ENCODE peak calls at places on chromosomes 7 and 10, in ten cellular contexts. J is transverse colon; S is CD4-positive, alpha-beta memory T cell; R is HL-60; D is caudate nucleus; B is upper lobe of right lung; Z is cardiac muscle cell; M is psoas muscle; I is hepatocyte; Q is esophagus squamous epithelium. F is an unnamed sample.

GRCh38 chr7:71470948-71471347 is 339.0 kb downstream of the GALNT17 start:
- DNase-seq in M (no peak), B (no peak), R (no peak), S (no peak), J (no peak), I (no peak), Q (no peak), D (no peak), Z (no peak), F (no peak)

GRCh38 chr7:148814938-148815559 is 69.0 kb downstream of the EZH2 start:
- DNase-seq in Z (no peak), R (no peak), Q (no peak), B (no peak), I (no peak), S (no peak), J (no peak), D (no peak), M (no peak), F (no peak)

GRCh38 chr7:4574851-4575250 is 107.2 kb upstream of the FOXK1 start:
- DNase-seq in B (no peak), I (no peak), D (no peak), Z (no peak), J (no peak), M (no peak), S (no peak), R (no peak), Q (no peak), F (no peak)

GRCh38 chr10:79053081-79053434 is 15.7 kb upstream of the ZMIZ1 start:
- DNase-seq in B (no peak), Q (no peak), D (no peak), Z (no peak), S (no peak), I (no peak), R (no peak), J (no peak), M (no peak), F (no peak)

GRCh38 chr10:15163261-15163864 is 5.1 kb downstream of the NMT2 start:
- DNase-seq in R (peak), I (no peak), Z (no peak), J (no peak), M (no peak), D (no peak), B (no peak), S (no peak), Q (no peak), F (no peak)

GRCh38 chr7:138303230-138304070 is 156.6 kb upstream of the TRIM24 start:
- DNase-seq in S (no peak), I (no peak), D (no peak), M (no peak), Z (no peak), Q (no peak), B (no peak), R (peak), J (no peak), F (no peak)

GRCh38 chr10:74775099-74775498 is 51.3 kb upstream of the KAT6B start:
- DNase-seq in D (no peak), Z (no peak), S (no peak), R (no peak), I (no peak), B (no peak), J (no peak), Q (no peak), M (no peak), F (no peak)

GRCh38 chr10:19930936-19931859 is 115.0 kb downstream of the PLXDC2 start:
- DNase-seq in Z (no peak), D (no peak), M (peak), R (no peak), Q (no peak), S (no peak), J (peak), B (no peak), I (peak), F (no peak)

GRCh38 chr7:129334473-129334872 is 99.8 kb upstream of the STRIP2 start:
- DNase-seq in M (no peak), B (no peak), J (no peak), I (no peak), D (no peak), Z (no peak), S (no peak), Q (no peak), R (no peak), F (no peak)

GRCh38 chr7:3559178-3559765 is 258.2 kb downstream of the SDK1 start:
- DNase-seq in D (no peak), Z (no peak), B (no peak), S (no peak), R (no peak), M (no peak), I (peak), Q (no peak), J (no peak), F (no peak)

GRCh38 chr10:33139191-33139646 is 181.2 kb upstream of the ITGB1 start:
- DNase-seq in J (no peak), S (peak), I (no peak), D (no peak), R (no peak), B (no peak), M (no peak), Q (no peak), Z (no peak), F (no peak)

GRCh38 chr7:134441264-134441663 is 17.6 kb downstream of the AKR1B1 start:
- DNase-seq in B (no peak), J (no peak), M (no peak), R (no peak), Z (no peak), S (no peak), Q (no peak), D (no peak), I (no peak), F (no peak)

GRCh38 chr7:55591282-55591931 is 19.1 kb upstream of the VOPP1 start:
- DNase-seq in M (no peak), S (no peak), Q (no peak), R (no peak), I (no peak), Z (no peak), J (no peak), B (no peak), D (no peak), F (peak)

GRCh38 chr10:103921750-103922195 is 3.8 kb upstream of the STN1 start:
- DNase-seq in D (no peak), M (no peak), I (peak), B (no peak), Z (peak), J (peak), R (peak), Q (no peak), S (peak), F (no peak)

GRCh38 chr7:23336799-23337283 is 37.7 kb downstream of the MALSU1 start:
- DNase-seq in R (no peak), M (no peak), S (no peak), B (no peak), Z (no peak), J (no peak), Q (no peak), I (no peak), D (no peak), F (no peak)

GRCh38 chr10:32348297-32349198 is 1.6 kb upstream of the EPC1 start:
- DNase-seq in Q (no peak), R (no peak), M (no peak), B (no peak), J (no peak), D (no peak), S (no peak), I (no peak), Z (no peak), F (no peak)

GRCh38 chr10:62386401-62387320 is 12.5 kb downstream of the ZNF365 start:
- DNase-seq in M (no peak), D (no peak), B (no peak), Q (no peak), S (no peak), I (no peak), Z (no peak), R (no peak), J (no peak), F (no peak)

GRCh38 chr10:58963101-58963534 is 213.3 kb upstream of the PHYHIPL start:
- DNase-seq in Q (no peak), J (no peak), Z (peak), I (peak), S (no peak), D (peak), M (no peak), B (no peak), R (no peak), F (no peak)

GRCh38 chr10:4647138-4647785 is 178.7 kb upstream of the AKR1E2 start:
- DNase-seq in R (no peak), M (no peak), I (no peak), J (no peak), Q (no peak), B (no peak), S (no peak), D (no peak), Z (no peak), F (no peak)

GRCh38 chr7:133207687-133208086 is 45.2 kb upstream of the EXOC4 start:
- DNase-seq in R (peak), B (no peak), Q (no peak), S (no peak), I (peak), J (no peak), Z (no peak), M (no peak), D (no peak), F (no peak)

GRCh38 chr7:74306737-74307469 is 17.7 kb downstream of the CLIP2 start:
- DNase-seq in Z (no peak), Q (no peak), J (peak), R (no peak), M (peak), S (no peak), I (no peak), D (peak), B (no peak), F (peak)

GRCh38 chr10:19107406-19107805 is 58.8 kb downstream of the MALRD1 start:
- DNase-seq in I (no peak), M (no peak), J (no peak), D (no peak), B (no peak), R (no peak), S (no peak), Q (no peak), Z (no peak), F (no peak)

GRCh38 chr7:132254455-132254854 is 321.8 kb downstream of the PLXNA4 start:
- DNase-seq in M (no peak), S (no peak), Z (no peak), B (no peak), J (no peak), Q (no peak), R (no peak), D (no peak), I (no peak), F (no peak)

GRCh38 chr7:74138334-74138867 is 35.8 kb upstream of the EIF4H start:
- DNase-seq in B (no peak), Q (no peak), S (peak), M (no peak), I (no peak), R (no peak), Z (no peak), D (no peak), J (no peak), F (no peak)

GRCh38 chr7:151244156-151244870 is 4.2 kb downstream of the SMARCD3 start:
- DNase-seq in M (no peak), D (no peak), J (peak), Z (peak), R (peak), I (peak), S (peak), B (no peak), Q (no peak), F (no peak)

DNA sequence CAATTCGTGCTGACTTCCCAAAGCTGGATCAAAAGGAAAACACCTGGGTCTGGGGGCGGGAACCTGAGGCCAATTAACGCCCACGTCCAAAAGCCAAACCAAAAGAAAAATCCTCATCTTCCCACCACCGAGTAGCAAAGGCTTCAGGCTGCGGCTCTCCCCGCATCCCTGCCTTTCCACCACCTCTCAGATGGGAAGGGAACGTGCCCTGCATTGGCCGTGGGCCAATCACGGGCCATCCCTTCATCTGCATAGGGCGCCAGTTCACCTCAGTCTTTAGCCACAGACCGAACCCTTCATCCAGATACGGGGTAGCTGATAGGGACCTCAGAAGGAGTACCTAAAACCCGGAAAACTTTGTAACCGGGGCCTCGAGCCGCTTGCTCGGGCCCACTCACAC is 602 bp downstream of the PRPF18 start:
- DNase-seq in M (peak), S (no peak), I (peak), Q (no peak), J (peak), D (no peak), B (no peak), R (no peak), Z (peak), F (no peak)
- H3K27ac ChIP-seq in M (peak), S (peak), I (no peak), Q (peak), J (peak), D (no peak), B (peak), R (peak), Z (no peak), F (no peak)

DNA sequence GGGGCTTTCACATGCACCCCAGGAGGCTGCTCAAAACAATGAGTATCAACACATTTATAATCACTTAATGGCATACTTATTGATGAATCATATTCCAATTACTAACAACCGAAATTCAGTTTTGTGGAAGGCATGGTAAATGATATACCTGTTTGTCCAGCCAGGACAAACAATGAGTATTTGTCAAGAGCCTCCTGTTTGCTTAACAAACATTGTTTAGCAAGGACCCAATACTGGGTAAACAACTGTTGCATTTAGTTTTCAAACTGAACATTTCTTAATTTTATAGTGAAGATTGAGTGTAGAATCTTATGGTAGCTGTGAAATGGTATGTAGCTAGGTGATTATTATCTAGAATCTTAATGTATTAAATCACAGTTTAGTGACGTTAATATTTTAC is 473.7 kb downstream of the ATRNL1 start:
- DNase-seq in B (no peak), J (no peak), Q (no peak), D (no peak), R (no peak), I (no peak), S (no peak), M (no peak), Z (no peak), F (no peak)
- H3K27ac ChIP-seq in B (no peak), J (no peak), Q (no peak), D (no peak), R (no peak), I (no peak), S (no peak), M (no peak), Z (no peak), F (no peak)

DNA sequence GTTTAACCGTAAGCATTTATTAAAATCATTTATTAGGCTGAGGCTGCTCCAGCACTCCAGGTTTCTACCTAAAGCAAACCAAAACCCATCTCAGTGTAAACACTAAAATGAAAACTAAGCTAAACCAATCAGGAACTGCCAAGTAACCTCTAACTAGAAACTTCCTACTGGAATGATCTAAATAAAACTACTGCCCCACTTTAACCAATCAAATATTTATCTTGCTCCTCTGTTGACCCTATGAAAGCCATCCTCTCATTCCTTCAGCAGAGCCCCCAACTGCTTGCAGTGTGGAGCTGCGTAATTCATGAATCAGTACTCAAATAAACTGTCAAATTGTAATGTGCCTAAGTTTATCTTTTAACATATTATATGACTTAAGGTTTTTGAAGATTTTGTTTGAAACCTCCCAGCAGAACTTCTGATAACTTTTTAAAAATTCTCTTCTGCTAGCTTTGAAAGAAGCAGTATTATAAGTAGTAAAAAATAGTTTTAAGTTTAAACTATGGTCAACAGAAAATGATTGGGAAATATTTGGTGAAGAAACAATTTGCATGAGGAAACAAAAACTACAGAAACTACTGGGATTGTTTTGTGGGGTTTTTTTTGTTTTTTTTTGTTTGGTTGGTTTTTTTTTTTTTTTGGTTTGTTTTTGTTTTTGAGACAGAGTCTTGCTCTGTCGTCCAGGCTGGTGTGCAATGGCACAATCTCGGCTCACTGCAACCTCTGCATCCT is 47.4 kb downstream of the GPR37 start:
- DNase-seq in M (no peak), Z (no peak), D (no peak), Q (no peak), B (no peak), J (no peak), R (no peak), I (no peak), S (no peak), F (no peak)
- H3K27ac ChIP-seq in M (no peak), Z (no peak), D (peak), Q (no peak), B (no peak), J (no peak), R (no peak), I (no peak), S (no peak), F (no peak)

GRCh38 chr7:36048902-36049240 is 104.2 kb upstream of the EEPD1 start:
- DNase-seq in Q (no peak), M (no peak), B (no peak), R (no peak), S (no peak), J (no peak), I (no peak), Z (no peak), D (no peak), F (no peak)
- H3K27ac ChIP-seq in Q (no peak), M (peak), B (no peak), R (no peak), S (no peak), J (no peak), I (no peak), Z (no peak), D (no peak), F (no peak)

GRCh38 chr10:8056378-8056777 is 1.9 kb downstream of the GATA3 start:
- DNase-seq in Q (no peak), M (no peak), B (no peak), R (no peak), D (no peak), Z (no peak), J (no peak), I (no peak), S (no peak), F (no peak)

GRCh38 chr10:8055420-8056349 is 1.2 kb downstream of the GATA3 start:
- DNase-seq in Z (no peak), D (no peak), Q (no peak), I (peak), B (no peak), R (no peak), J (no peak), S (peak), M (no peak), F (no peak)

GRCh38 chr10:8058274-8059111 is 4.0 kb downstream of the GATA3 start:
- DNase-seq in S (no peak), Z (no peak), D (no peak), I (no peak), M (no peak), J (no peak), R (no peak), Q (no peak), B (no peak), F (no peak)

GRCh38 chr10:8057636-8058273 is 3.3 kb downstream of the GATA3 start:
- DNase-seq in D (no peak), Z (peak), I (peak), M (no peak), J (no peak), S (no peak), Q (no peak), R (no peak), B (no peak), F (no peak)

GRCh38 chr10:8056891-8057331 is 2.4 kb downstream of the GATA3 start:
- DNase-seq in D (no peak), Z (no peak), S (peak), R (no peak), J (no peak), I (no peak), B (no peak), M (no peak), Q (no peak), F (no peak)
- H3K27ac ChIP-seq in D (no peak), Z (no peak), S (peak), R (no peak), J (peak), I (peak), B (peak), M (peak), Q (no peak), F (peak)

GRCh38 chr7:143384741-143385631 is 3.8 kb downstream of the ZYX start:
- DNase-seq in Z (no peak), S (no peak), J (no peak), D (no peak), B (peak), M (no peak), Q (no peak), I (no peak), R (peak), F (peak)
- H3K27ac ChIP-seq in Z (no peak), S (no peak), J (peak), D (no peak), B (peak), M (peak), Q (peak), I (no peak), R (peak), F (peak)

GRCh38 chr10:44199267-44199666 is 185.6 kb downstream of the CXCL12 start:
- DNase-seq in I (no peak), R (no peak), D (no peak), S (no peak), B (no peak), M (no peak), J (no peak), Q (no peak), Z (no peak), F (no peak)
- H3K27ac ChIP-seq in I (no peak), R (no peak), D (no peak), S (no peak), B (no peak), M (peak), J (no peak), Q (no peak), Z (no peak), F (no peak)

GRCh38 chr10:133277277-133277992 is 767 bp upstream of the ADAM8 start:
- DNase-seq in J (no peak), S (no peak), Q (no peak), M (no peak), D (no peak), Z (no peak), I (no peak), R (no peak), B (no peak), F (peak)
- H3K27ac ChIP-seq in J (peak), S (peak), Q (no peak), M (no peak), D (no peak), Z (peak), I (peak), R (peak), B (peak), F (peak)

DNA sequence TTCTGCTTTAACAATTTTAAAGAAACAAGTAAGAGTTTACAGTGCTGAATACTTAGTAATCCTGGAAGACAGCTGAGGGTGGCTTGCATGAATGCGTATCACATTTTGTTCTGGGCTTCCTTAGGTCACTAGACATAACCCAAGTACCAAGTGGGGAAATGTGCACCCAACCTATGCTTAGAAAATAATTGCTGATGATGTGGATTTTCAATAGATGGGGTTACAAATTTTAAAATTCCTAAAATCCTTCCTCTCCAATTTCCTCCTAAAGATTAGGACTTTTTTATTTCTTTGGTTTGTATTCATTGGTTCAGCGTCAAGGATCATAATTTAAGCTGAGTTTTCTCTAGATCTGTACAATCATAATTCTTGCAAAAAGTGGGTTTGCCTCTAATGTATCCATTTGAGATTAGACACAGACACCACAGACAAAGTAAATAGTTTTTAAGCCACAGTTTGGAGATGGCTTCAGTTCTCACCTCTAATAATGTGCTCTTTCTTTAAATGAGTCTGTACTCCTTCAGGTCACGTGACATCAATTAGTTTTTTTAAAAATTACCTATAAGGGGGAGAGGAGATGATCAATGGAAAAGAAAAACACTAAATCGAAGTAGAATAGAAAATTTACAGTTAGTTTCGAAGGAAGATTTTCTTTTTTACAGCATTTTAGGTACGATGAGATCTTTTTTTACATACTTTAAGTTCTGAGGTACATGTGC is 849.4 kb downstream of the KCNMA1 start:
- DNase-seq in J (no peak), M (no peak), Z (no peak), R (no peak), B (no peak), D (no peak), I (no peak), S (no peak), Q (no peak), F (no peak)
- H3K27ac ChIP-seq in J (no peak), M (no peak), Z (no peak), R (no peak), B (no peak), D (no peak), I (no peak), S (no peak), Q (no peak), F (no peak)

F was measured in left lung.